ENCODE peak calls at places on chromosomes 1 and 21, in seven cellular contexts. C, T, V, M, Q, X and H are unnamed samples.

GRCh38 chr1:183877321-183877720 is 72.4 kb downstream of the RGL1 start:
- DNase-seq in M (no peak), C (no peak), Q (peak), X (no peak), T (peak), V (peak), H (no peak)

GRCh38 chr1:209249785-209250441 is 333.6 kb upstream of the CAMK1G start:
- DNase-seq in Q (no peak), C (no peak), M (no peak), T (no peak), V (no peak), X (no peak), H (no peak)

GRCh38 chr1:201180901-201181300 is 9.7 kb upstream of the IGFN1 start:
- DNase-seq in V (no peak), T (no peak), M (no peak), C (no peak), X (no peak), Q (no peak), H (no peak)

GRCh38 chr1:211695135-211695816 is 19.9 kb upstream of the NEK2 start:
- DNase-seq in M (no peak), T (no peak), Q (no peak), X (no peak), V (no peak), C (no peak), H (no peak)

GRCh38 chr21:27475363-27475955 is 508.6 kb upstream of the ADAMTS5 start:
- DNase-seq in X (no peak), M (no peak), V (no peak), T (peak), Q (no peak), C (no peak), H (no peak)

GRCh38 chr1:165637427-165637826 is 6.4 kb downstream of the MGST3 start:
- DNase-seq in M (peak), X (peak), T (no peak), Q (no peak), V (peak), C (no peak), H (no peak)

GRCh38 chr21:26719750-26720149 is 125.5 kb downstream of the ADAMTS1 start:
- DNase-seq in C (no peak), V (no peak), X (no peak), Q (no peak), T (peak), M (no peak), H (no peak)

GRCh38 chr1:24294228-24294672 is 24.9 kb upstream of the GRHL3 start:
- DNase-seq in M (no peak), T (no peak), V (peak), Q (peak), C (no peak), X (peak), H (peak)

GRCh38 chr1:170114916-170115315 is 30.8 kb upstream of the NTMT2 start:
- DNase-seq in T (no peak), C (no peak), M (peak), X (peak), Q (no peak), V (peak), H (no peak)

GRCh38 chr1:221829327-221830011 is 87.6 kb upstream of the DUSP10 start:
- DNase-seq in C (no peak), Q (no peak), T (peak), M (no peak), V (peak), X (peak), H (peak)

GRCh38 chr1:15975358-15975804 is 520 bp downstream of the ZBTB17 start:
- DNase-seq in M (peak), X (no peak), C (no peak), V (peak), T (peak), Q (no peak), H (no peak)

GRCh38 chr21:35528109-35529042 is 479.3 kb upstream of the RUNX1 start:
- DNase-seq in V (no peak), T (no peak), X (no peak), C (no peak), Q (no peak), M (no peak), H (no peak)

GRCh38 chr21:23534833-23535232 is 2072.4 kb downstream of the MRPL39 start:
- DNase-seq in T (no peak), V (no peak), C (no peak), Q (no peak), M (no peak), X (no peak), H (no peak)

GRCh38 chr1:167186198-167186750 is 34.4 kb upstream of the POU2F1 start:
- DNase-seq in C (no peak), Q (no peak), V (no peak), T (peak), X (no peak), M (no peak), H (no peak)

GRCh38 chr1:23481026-23481597 is 2.9 kb downstream of the ASAP3 start:
- DNase-seq in T (no peak), Q (no peak), X (no peak), C (no peak), M (no peak), V (no peak), H (no peak)

GRCh38 chr1:108881369-108881768 is 4.6 kb downstream of the GPSM2 start:
- DNase-seq in M (no peak), Q (no peak), X (no peak), V (no peak), T (no peak), C (no peak), H (peak)

GRCh38 chr1:150144606-150145005 is 5.1 kb upstream of the PLEKHO1 start:
- DNase-seq in Q (no peak), V (no peak), C (no peak), T (no peak), X (no peak), M (no peak), H (no peak)

GRCh38 chr1:98035587-98035986 is 114.8 kb upstream of the DPYD start:
- DNase-seq in M (no peak), C (no peak), V (no peak), Q (no peak), X (no peak), T (no peak), H (no peak)

GRCh38 chr1:230083746-230084407 is 16.8 kb downstream of the GALNT2 start:
- DNase-seq in X (no peak), M (no peak), C (no peak), Q (no peak), T (no peak), V (no peak), H (no peak)

GRCh38 chr21:28442624-28443023 is 550.1 kb downstream of the LTN1 start:
- DNase-seq in Q (no peak), C (no peak), M (no peak), X (no peak), V (peak), T (no peak), H (peak)

GRCh38 chr1:6099787-6100765 is 54.4 kb downstream of the KCNAB2 start:
- DNase-seq in M (no peak), C (no peak), Q (no peak), T (no peak), V (no peak), X (no peak), H (no peak)

GRCh38 chr1:22916469-22916817 is 56.2 kb downstream of the LACTBL1 start:
- DNase-seq in V (no peak), Q (no peak), T (peak), X (no peak), C (no peak), M (no peak), H (no peak)

GRCh38 chr1:62753031-62753965 is 30.6 kb upstream of the ATG4C start:
- DNase-seq in C (no peak), M (no peak), X (no peak), T (no peak), Q (no peak), V (no peak), H (no peak)

GRCh38 chr1:164608651-164609057 is 49.7 kb downstream of the PBX1 start:
- DNase-seq in Q (no peak), C (no peak), M (peak), V (no peak), X (no peak), T (no peak), H (no peak)

GRCh38 chr1:8006037-8006963 is 19.8 kb downstream of the ERRFI1 start:
- DNase-seq in X (no peak), C (no peak), Q (no peak), T (no peak), V (no peak), M (no peak), H (no peak)

GRCh38 chr1:43147625-43148319 is 24.3 kb downstream of the EBNA1BP2 start:
- DNase-seq in Q (peak), T (peak), M (peak), C (no peak), V (peak), X (no peak), H (no peak)

GRCh38 chr1:157542676-157543075 is 9.6 kb downstream of the FCRL5 start:
- DNase-seq in X (no peak), V (no peak), T (peak), C (no peak), M (no peak), Q (no peak), H (no peak)

GRCh38 chr1:170670751-170671628 is 7.1 kb downstream of the PRRX1 start:
- DNase-seq in Q (no peak), T (no peak), V (no peak), C (no peak), M (peak), X (no peak), H (no peak)

GRCh38 chr1:96360036-96360795 is 361.4 kb upstream of the PTBP2 start:
- DNase-seq in X (no peak), V (peak), C (no peak), T (no peak), Q (no peak), M (no peak), H (no peak)

GRCh38 chr1:113252166-113252565 is 138.1 kb upstream of the MAGI3 start:
- DNase-seq in T (no peak), X (no peak), Q (no peak), C (no peak), V (no peak), M (no peak), H (no peak)

GRCh38 chr1:7407547-7407895 is 363.6 kb upstream of the VAMP3 start:
- DNase-seq in M (no peak), T (no peak), Q (peak), C (peak), V (no peak), X (no peak), H (no peak)

GRCh38 chr21:15730484-15731242 is 881 bp downstream of the USP25 start:
- DNase-seq in X (no peak), V (no peak), T (no peak), C (no peak), Q (no peak), M (peak), H (no peak)

GRCh38 chr1:82979593-82980230 is 1019.2 kb downstream of the TTLL7 start:
- DNase-seq in T (no peak), Q (no peak), V (no peak), M (no peak), X (no peak), C (no peak), H (no peak)

GRCh38 chr1:206792939-206793607 is 20.8 kb upstream of the IL10 start:
- DNase-seq in T (no peak), X (no peak), Q (no peak), M (no peak), V (no peak), C (no peak), H (no peak)

GRCh38 chr1:152836881-152837280 is 5.8 kb upstream of the LCE6A start:
- DNase-seq in X (no peak), M (no peak), Q (no peak), C (no peak), T (no peak), V (no peak), H (no peak)

GRCh38 chr1:86061660-86062059 is 94.9 kb downstream of the COL24A1 start:
- DNase-seq in T (no peak), Q (no peak), C (no peak), X (no peak), V (no peak), M (no peak), H (no peak)

GRCh38 chr1:185074307-185074706 is 28.9 kb downstream of the RNF2 start:
- DNase-seq in T (no peak), Q (no peak), X (no peak), C (no peak), V (no peak), M (peak), H (no peak)

GRCh38 chr1:110040548-110040947 is 6.1 kb downstream of the STRIP1 start:
- DNase-seq in Q (no peak), C (no peak), X (no peak), T (no peak), V (no peak), M (no peak), H (no peak)

GRCh38 chr1:40855513-40855912 is 6.7 kb downstream of the CITED4 start:
- DNase-seq in C (no peak), X (no peak), M (peak), T (no peak), V (no peak), Q (no peak), H (no peak)

GRCh38 chr1:25879675-25880074 is 4.2 kb upstream of the PAQR7 start:
- DNase-seq in X (no peak), V (no peak), T (no peak), M (no peak), C (no peak), Q (no peak), H (no peak)

GRCh38 chr1:25880518-25880917 is 5.0 kb upstream of the PAQR7 start:
- DNase-seq in T (no peak), Q (no peak), C (no peak), M (no peak), X (no peak), V (no peak), H (no peak)

GRCh38 chr1:25877155-25877554 is 1.6 kb upstream of the PAQR7 start:
- DNase-seq in C (no peak), V (no peak), T (no peak), M (no peak), Q (no peak), X (no peak), H (no peak)

GRCh38 chr1:25876693-25877077 is 1.2 kb upstream of the PAQR7 start:
- DNase-seq in M (no peak), X (no peak), C (no peak), V (no peak), T (no peak), Q (no peak), H (no peak)

GRCh38 chr1:25878690-25879089 is 3.2 kb upstream of the PAQR7 start:
- DNase-seq in T (no peak), M (no peak), X (no peak), Q (no peak), C (no peak), V (no peak), H (no peak)
- TF ChIP-seq CTCF in T (no peak), M (no peak), X (no peak), Q (no peak), C (no peak), V (no peak), H (no peak)

GRCh38 chr1:1357871-1358432 is 403 bp downstream of the MXRA8 start:
- DNase-seq in Q (no peak), M (no peak), C (no peak), V (no peak), T (no peak), X (no peak), H (no peak)
- H3K4me3 ChIP-seq in Q (peak), M (peak), C (peak), V (peak), T (peak), X (peak), H (peak)

DNA sequence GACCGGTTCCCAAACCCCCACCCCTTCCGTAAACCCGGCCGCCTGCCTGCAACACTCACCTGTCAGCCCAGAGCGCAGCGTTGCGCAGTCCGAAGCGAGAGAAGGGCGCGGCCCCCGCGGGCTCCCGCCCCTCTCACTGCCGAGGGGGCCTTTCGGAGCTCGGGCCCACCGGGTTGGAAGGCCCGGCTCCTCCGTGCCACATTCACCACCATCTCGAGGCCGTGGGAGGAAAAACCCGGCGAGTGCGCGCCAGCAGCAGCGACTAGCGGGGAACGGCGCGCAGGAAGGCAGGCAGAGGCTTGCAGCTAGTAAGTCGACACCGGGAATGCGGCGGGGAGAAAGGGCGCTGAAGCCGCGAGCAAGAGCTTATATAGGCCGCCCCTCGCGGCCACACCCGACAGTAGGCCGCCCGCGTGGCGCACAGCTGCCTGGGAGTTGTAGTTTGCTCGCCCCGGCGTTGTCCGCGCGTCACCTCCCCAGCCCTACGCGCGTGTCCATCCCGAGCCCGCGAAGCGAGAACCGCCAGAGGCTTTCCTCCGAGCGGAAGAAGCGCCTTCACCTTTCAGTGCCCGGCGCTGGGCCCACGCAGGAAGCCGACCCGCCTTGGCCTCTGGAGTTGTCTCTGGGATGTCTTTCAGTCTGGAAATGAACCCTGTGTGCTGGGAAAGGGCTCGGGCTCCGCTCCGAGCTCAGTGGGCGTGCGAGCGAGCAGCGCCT is 10.4 kb upstream of the RAB42 start:
- DNase-seq in Q (peak), M (peak), T (peak), X (peak), V (peak), C (peak), H (peak)
- TF ChIP-seq CTCF in Q (peak), M (no peak), T (peak), X (peak), V (no peak), C (no peak), H (no peak)

GRCh38 chr1:180482425-180483275 is 19.7 kb downstream of the ACBD6 start:
- DNase-seq in T (no peak), V (peak), X (no peak), M (peak), Q (no peak), C (no peak), H (no peak)
- H3K4me3 ChIP-seq in T (peak), V (no peak), X (no peak), M (no peak), Q (no peak), C (no peak), H (no peak)